ENCODE peak calls at places on chromosomes 5 and 9, in seven cellular contexts. One of them, this sample, is unnamed.

GRCh38 chr9:33136721-33137120 is 30.4 kb downstream of the B4GALT1 start:
- DNase-seq in germinal center: no peak
- DNase-seq in heart right ventricle: no peak
- DNase-seq in cardiac fibroblast: no peak
- DNase-seq in left ventricle myocardium inferior: no peak
- DNase-seq in mesenteric fat pad: peak
- DNase-seq in psoas muscle: no peak
- DNase-seq in this sample: no peak

GRCh38 chr5:96538831-96539250 is 105.8 kb upstream of the PCSK1 start:
- DNase-seq in psoas muscle: no peak
- DNase-seq in germinal center: no peak
- DNase-seq in mesenteric fat pad: no peak
- DNase-seq in left ventricle myocardium inferior: no peak
- DNase-seq in heart right ventricle: no peak
- DNase-seq in cardiac fibroblast: peak
- DNase-seq in this sample: no peak

GRCh38 chr9:81585191-81585763 is 104.1 kb downstream of the TLE1 start:
- DNase-seq in left ventricle myocardium inferior: no peak
- DNase-seq in psoas muscle: no peak
- DNase-seq in heart right ventricle: no peak
- DNase-seq in mesenteric fat pad: no peak
- DNase-seq in germinal center: no peak
- DNase-seq in cardiac fibroblast: no peak
- DNase-seq in this sample: no peak

GRCh38 chr5:73121109-73121443 is 701 bp downstream of the TMEM171 start:
- DNase-seq in left ventricle myocardium inferior: no peak
- DNase-seq in psoas muscle: no peak
- DNase-seq in heart right ventricle: no peak
- DNase-seq in germinal center: no peak
- DNase-seq in mesenteric fat pad: no peak
- DNase-seq in cardiac fibroblast: no peak
- DNase-seq in this sample: no peak

GRCh38 chr5:150801117-150801927 is 22.8 kb downstream of the SMIM3 start:
- DNase-seq in heart right ventricle: peak
- DNase-seq in mesenteric fat pad: no peak
- DNase-seq in cardiac fibroblast: no peak
- DNase-seq in left ventricle myocardium inferior: no peak
- DNase-seq in germinal center: peak
- DNase-seq in psoas muscle: no peak
- DNase-seq in this sample: peak

GRCh38 chr9:129885018-129885669 is 49.9 kb downstream of the USP20 start:
- DNase-seq in mesenteric fat pad: no peak
- DNase-seq in germinal center: no peak
- DNase-seq in psoas muscle: peak
- DNase-seq in left ventricle myocardium inferior: no peak
- DNase-seq in cardiac fibroblast: no peak
- DNase-seq in heart right ventricle: no peak
- DNase-seq in this sample: peak

GRCh38 chr5:113434889-113435288 is at the start of gene TSSK1B:
- DNase-seq in heart right ventricle: no peak
- DNase-seq in germinal center: no peak
- DNase-seq in mesenteric fat pad: no peak
- DNase-seq in psoas muscle: no peak
- DNase-seq in cardiac fibroblast: no peak
- DNase-seq in left ventricle myocardium inferior: no peak
- DNase-seq in this sample: no peak

GRCh38 chr9:9949368-9949767 is 663.4 kb downstream of the PTPRD start:
- DNase-seq in heart right ventricle: no peak
- DNase-seq in psoas muscle: no peak
- DNase-seq in germinal center: no peak
- DNase-seq in left ventricle myocardium inferior: no peak
- DNase-seq in mesenteric fat pad: no peak
- DNase-seq in cardiac fibroblast: no peak
- DNase-seq in this sample: no peak

GRCh38 chr9:20340161-20340861 is 282.0 kb downstream of the MLLT3 start:
- DNase-seq in left ventricle myocardium inferior: no peak
- DNase-seq in psoas muscle: no peak
- DNase-seq in mesenteric fat pad: no peak
- DNase-seq in heart right ventricle: no peak
- DNase-seq in cardiac fibroblast: no peak
- DNase-seq in germinal center: no peak
- DNase-seq in this sample: no peak

GRCh38 chr9:116939605-116940004 is 252.5 kb downstream of the TRIM32 start:
- DNase-seq in mesenteric fat pad: no peak
- DNase-seq in cardiac fibroblast: no peak
- DNase-seq in psoas muscle: no peak
- DNase-seq in heart right ventricle: no peak
- DNase-seq in germinal center: no peak
- DNase-seq in left ventricle myocardium inferior: no peak
- DNase-seq in this sample: no peak

GRCh38 chr5:78803386-78803785 is 154.8 kb upstream of the LHFPL2 start:
- DNase-seq in cardiac fibroblast: peak
- DNase-seq in left ventricle myocardium inferior: peak
- DNase-seq in mesenteric fat pad: no peak
- DNase-seq in germinal center: no peak
- DNase-seq in heart right ventricle: peak
- DNase-seq in psoas muscle: peak
- DNase-seq in this sample: peak

GRCh38 chr9:20353931-20354652 is 268.2 kb downstream of the MLLT3 start:
- DNase-seq in cardiac fibroblast: no peak
- DNase-seq in psoas muscle: no peak
- DNase-seq in germinal center: no peak
- DNase-seq in heart right ventricle: no peak
- DNase-seq in left ventricle myocardium inferior: no peak
- DNase-seq in mesenteric fat pad: no peak
- DNase-seq in this sample: no peak

GRCh38 chr5:65823174-65823573 is 101.2 kb downstream of the NLN start:
- DNase-seq in left ventricle myocardium inferior: no peak
- DNase-seq in psoas muscle: no peak
- DNase-seq in heart right ventricle: no peak
- DNase-seq in cardiac fibroblast: no peak
- DNase-seq in mesenteric fat pad: no peak
- DNase-seq in germinal center: no peak
- DNase-seq in this sample: no peak

GRCh38 chr9:133050142-133050541 is 11.6 kb upstream of the CEL start:
- DNase-seq in left ventricle myocardium inferior: no peak
- DNase-seq in psoas muscle: peak
- DNase-seq in mesenteric fat pad: no peak
- DNase-seq in cardiac fibroblast: no peak
- DNase-seq in germinal center: no peak
- DNase-seq in heart right ventricle: no peak
- DNase-seq in this sample: no peak

GRCh38 chr5:149133795-149134777 is 7.2 kb upstream of the ABLIM3 start:
- DNase-seq in psoas muscle: peak
- DNase-seq in cardiac fibroblast: peak
- DNase-seq in heart right ventricle: no peak
- DNase-seq in germinal center: no peak
- DNase-seq in left ventricle myocardium inferior: peak
- DNase-seq in mesenteric fat pad: no peak
- DNase-seq in this sample: no peak

GRCh38 chr5:78543916-78544315 is 104.7 kb downstream of the LHFPL2 start:
- DNase-seq in germinal center: no peak
- DNase-seq in heart right ventricle: no peak
- DNase-seq in left ventricle myocardium inferior: no peak
- DNase-seq in psoas muscle: no peak
- DNase-seq in mesenteric fat pad: no peak
- DNase-seq in cardiac fibroblast: no peak
- DNase-seq in this sample: no peak

GRCh38 chr9:99023831-99024230 is 80.1 kb downstream of the COL15A1 start:
- DNase-seq in mesenteric fat pad: no peak
- DNase-seq in left ventricle myocardium inferior: peak
- DNase-seq in cardiac fibroblast: peak
- DNase-seq in psoas muscle: peak
- DNase-seq in germinal center: no peak
- DNase-seq in heart right ventricle: no peak
- DNase-seq in this sample: no peak

GRCh38 chr9:105911104-105911911 is 217.0 kb downstream of the TMEM38B start:
- DNase-seq in psoas muscle: no peak
- DNase-seq in heart right ventricle: no peak
- DNase-seq in mesenteric fat pad: no peak
- DNase-seq in germinal center: no peak
- DNase-seq in cardiac fibroblast: peak
- DNase-seq in left ventricle myocardium inferior: no peak
- DNase-seq in this sample: no peak

GRCh38 chr5:169018980-169019379 is 282.0 kb downstream of the SLIT3 start:
- DNase-seq in psoas muscle: no peak
- DNase-seq in left ventricle myocardium inferior: no peak
- DNase-seq in cardiac fibroblast: no peak
- DNase-seq in mesenteric fat pad: no peak
- DNase-seq in heart right ventricle: no peak
- DNase-seq in germinal center: no peak
- DNase-seq in this sample: no peak

GRCh38 chr5:152523964-152524363 is 118.9 kb upstream of the NMUR2 start:
- DNase-seq in mesenteric fat pad: no peak
- DNase-seq in cardiac fibroblast: no peak
- DNase-seq in left ventricle myocardium inferior: no peak
- DNase-seq in germinal center: no peak
- DNase-seq in heart right ventricle: no peak
- DNase-seq in psoas muscle: no peak
- DNase-seq in this sample: no peak